ENCODE peak calls at places on chromosomes 6 and 20, in four cellular contexts. S is fibroblast of villous mesenchyme, W is heart left ventricle, J is type B pancreatic cell. K is an unnamed sample.
A peak's percentile ranks its signal among the peaks of the same experiment; 100 is the strongest.

GRCh38 chr6:48200874-48201273 is 89.9 kb upstream of the PTCHD4 start:
- DNase-seq in J (no peak), S (peak; percentile 17), W (no peak), K (no peak)

GRCh38 chr6:88982720-88983119 is 19.3 kb upstream of the RNGTT start:
- DNase-seq in J (no peak), W (peak; percentile 41), S (peak; percentile 78), K (peak; percentile 86)

GRCh38 chr20:57980526-57980925 is 247.9 kb downstream of the ANKRD60 start:
- DNase-seq in S (no peak), J (no peak), W (no peak), K (no peak)

GRCh38 chr20:37265152-37265551 is 3.5 kb upstream of the GHRH start:
- DNase-seq in W (no peak), J (no peak), S (no peak), K (no peak)

GRCh38 chr6:154257074-154257473 is 99.5 kb downstream of the IPCEF1 start:
- DNase-seq in S (no peak), W (peak; percentile 13), J (no peak), K (no peak)

GRCh38 chr6:119484598-119484997 is 135.0 kb upstream of the MAN1A1 start:
- DNase-seq in J (no peak), S (peak; percentile 83), W (no peak), K (peak; percentile 70)

GRCh38 chr6:3433005-3433404 is 23.8 kb downstream of the SLC22A23 start:
- DNase-seq in S (no peak), W (no peak), J (no peak), K (no peak)

GRCh38 chr6:4155848-4156466 is 20.6 kb upstream of the ECI2 start:
- DNase-seq in J (peak; percentile 77), S (peak; percentile 86), W (peak; percentile 76), K (peak; percentile 89)

GRCh38 chr6:159376443-159377182 is 207.4 kb downstream of the FNDC1 start:
- DNase-seq in J (no peak), W (no peak), S (no peak), K (peak; percentile 13)

GRCh38 chr6:56238352-56238751 is 9.0 kb downstream of the COL21A1 start:
- DNase-seq in W (no peak), S (no peak), J (no peak), K (no peak)

GRCh38 chr6:84763397-84764331 is 734 bp downstream of the TBX18 start:
- DNase-seq in J (no peak), W (peak; percentile 32), S (peak; percentile 94), K (peak; percentile 97)

GRCh38 chr6:144588674-144589325 is 303.7 kb downstream of the UTRN start:
- DNase-seq in J (no peak), S (peak; percentile 23), W (no peak), K (peak; percentile 20)

GRCh38 chr6:139568956-139569538 is 194.6 kb upstream of the CITED2 start:
- DNase-seq in S (peak; percentile 86), W (no peak), J (no peak), K (peak; percentile 85)

GRCh38 chr6:170063851-170064617 is 226.8 kb downstream of the DLL1 start:
- DNase-seq in J (peak; percentile 53), W (no peak), S (no peak), K (no peak)

GRCh38 chr20:10584319-10584812 is 89.4 kb downstream of the JAG1 start:
- DNase-seq in S (no peak), J (no peak), W (no peak), K (no peak)

GRCh38 chr6:119132211-119133004 is 53.9 kb upstream of the FAM184A start:
- DNase-seq in W (no peak), J (no peak), S (no peak), K (no peak)

GRCh38 chr20:32539063-32539816 is 45.9 kb downstream of the NOL4L start:
- DNase-seq in J (no peak), W (no peak), S (no peak), K (no peak)

GRCh38 chr6:112221561-112221960 is 32.8 kb downstream of the LAMA4 start:
- DNase-seq in S (no peak), W (no peak), J (no peak), K (no peak)

GRCh38 chr6:138795809-138796469 is at the start of gene ECT2L:
- DNase-seq in S (peak; percentile 54), W (peak; percentile 85), J (peak; percentile 76), K (peak; percentile 46)

GRCh38 chr20:25220021-25220730 is 24.7 kb downstream of the ENTPD6 start:
- DNase-seq in J (no peak), W (no peak), S (no peak), K (no peak)

GRCh38 chr6:135870722-135871121 is 19.2 kb downstream of the PDE7B start:
- DNase-seq in S (peak; percentile 66), J (no peak), W (no peak), K (peak; percentile 93)

GRCh38 chr6:33116417-33116816 is 40.6 kb downstream of the HLA-DPB1 start:
- DNase-seq in S (no peak), W (no peak), J (no peak), K (no peak)

GRCh38 chr6:80472276-80472675 is 365.8 kb downstream of the BCKDHB start:
- DNase-seq in S (no peak), W (no peak), J (no peak), K (no peak)

GRCh38 chr20:56433880-56434255 is 21.8 kb downstream of the CASS4 start:
- DNase-seq in W (no peak), J (no peak), S (peak; percentile 52), K (peak; percentile 91)

GRCh38 chr20:62776692-62777527 is 19.4 kb upstream of the MRGBP start:
- DNase-seq in S (no peak), W (no peak), J (no peak), K (no peak)

GRCh38 chr6:159098636-159099106 is 53.9 kb upstream of the TAGAP start:
- DNase-seq in S (no peak), J (peak; percentile 44), W (no peak), K (no peak)

GRCh38 chr20:20480126-20480525 is 112.2 kb downstream of the INSM1 start:
- DNase-seq in J (no peak), S (no peak), W (no peak), K (no peak)

GRCh38 chr20:2800590-2801458 is at the start of gene CPXM1:
- DNase-seq in W (no peak), J (peak; percentile 83), S (no peak), K (no peak)

GRCh38 chr6:90764001-90764400 is 177.1 kb upstream of the MAP3K7 start:
- DNase-seq in W (no peak), S (no peak), J (no peak), K (no peak)

GRCh38 chr6:121223212-121223611 is 111.1 kb downstream of the TBC1D32 start:
- DNase-seq in S (no peak), J (no peak), W (no peak), K (no peak)

GRCh38 chr6:121223930-121224329 is 110.3 kb downstream of the TBC1D32 start:
- DNase-seq in S (no peak), W (no peak), J (no peak), K (no peak)

GRCh38 chr6:121216928-121217327 is 117.4 kb downstream of the TBC1D32 start:
- DNase-seq in W (no peak), S (peak; percentile 85), J (no peak), K (peak; percentile 10)

GRCh38 chr6:121222656-121223055 is 111.6 kb downstream of the TBC1D32 start:
- DNase-seq in W (no peak), S (peak; percentile 28), J (no peak), K (peak; percentile 51)
- TF ChIP-seq CTCF in W (peak; percentile 18), S (peak; percentile 25), J (peak; percentile 60), K (peak; percentile 21)

DNA sequence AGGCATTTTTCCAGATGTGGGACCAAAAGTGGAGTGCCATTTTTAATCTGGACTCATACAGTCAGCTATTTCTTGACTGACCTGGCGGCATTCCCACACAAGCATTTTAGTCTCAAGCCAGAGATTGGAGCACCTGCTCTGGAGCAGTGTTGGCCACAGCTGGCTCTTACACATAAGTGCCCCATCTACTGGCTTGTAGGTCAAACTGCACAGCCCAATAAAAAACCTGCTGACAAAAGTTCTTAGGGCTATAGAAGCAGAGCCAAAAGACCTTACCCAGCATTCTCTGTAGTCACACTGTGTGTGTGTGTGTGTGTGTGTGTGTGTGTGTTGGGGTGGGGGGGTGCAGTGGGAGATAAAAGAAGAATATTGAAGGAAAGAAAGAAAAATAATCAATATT is 38.6 kb upstream of the SENP6 start:
- DNase-seq in W (no peak), J (no peak), S (peak; percentile 38), K (peak; percentile 57)
- TF ChIP-seq CTCF in W (peak; percentile 18), J (peak; percentile 55), S (peak; percentile 62), K (peak; percentile 59)

DNA sequence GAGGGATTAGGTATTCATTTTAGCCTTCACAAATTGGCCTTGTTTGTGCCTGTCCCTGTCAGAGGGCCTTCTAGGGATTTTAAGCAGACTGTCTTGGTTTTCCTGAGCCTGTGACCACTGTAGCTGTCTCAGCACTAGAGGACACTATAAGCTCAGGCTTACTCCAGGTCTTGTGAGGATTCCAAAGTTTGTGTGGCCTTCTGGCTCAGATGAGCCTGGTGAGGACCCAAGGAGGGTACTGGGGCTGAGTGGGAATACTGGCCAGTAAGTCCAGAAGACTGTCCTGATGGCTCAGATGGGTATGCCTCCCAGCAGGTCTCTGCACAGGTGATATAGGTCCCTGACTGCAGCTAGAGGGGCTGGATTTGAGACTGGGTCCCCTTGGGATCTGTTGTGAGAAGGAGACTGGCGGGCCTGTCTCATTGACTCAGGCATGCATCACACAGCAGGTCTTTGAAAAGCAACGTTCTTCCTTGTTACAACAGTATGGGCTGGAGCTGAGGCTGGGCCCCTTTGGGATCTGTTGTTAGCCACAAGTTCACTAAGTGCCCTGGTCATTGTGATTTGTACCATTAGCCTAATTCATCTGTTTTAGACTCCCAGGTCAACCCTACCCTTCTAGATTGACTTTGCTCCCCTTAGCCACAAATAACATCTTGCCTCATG is 26.3 kb upstream of the TFB1M start:
- DNase-seq in J (no peak), S (peak; percentile 58), W (no peak), K (peak; percentile 67)
- TF ChIP-seq CTCF in J (peak; percentile 20), S (peak; percentile 66), W (no peak), K (peak; percentile 54)

DNA sequence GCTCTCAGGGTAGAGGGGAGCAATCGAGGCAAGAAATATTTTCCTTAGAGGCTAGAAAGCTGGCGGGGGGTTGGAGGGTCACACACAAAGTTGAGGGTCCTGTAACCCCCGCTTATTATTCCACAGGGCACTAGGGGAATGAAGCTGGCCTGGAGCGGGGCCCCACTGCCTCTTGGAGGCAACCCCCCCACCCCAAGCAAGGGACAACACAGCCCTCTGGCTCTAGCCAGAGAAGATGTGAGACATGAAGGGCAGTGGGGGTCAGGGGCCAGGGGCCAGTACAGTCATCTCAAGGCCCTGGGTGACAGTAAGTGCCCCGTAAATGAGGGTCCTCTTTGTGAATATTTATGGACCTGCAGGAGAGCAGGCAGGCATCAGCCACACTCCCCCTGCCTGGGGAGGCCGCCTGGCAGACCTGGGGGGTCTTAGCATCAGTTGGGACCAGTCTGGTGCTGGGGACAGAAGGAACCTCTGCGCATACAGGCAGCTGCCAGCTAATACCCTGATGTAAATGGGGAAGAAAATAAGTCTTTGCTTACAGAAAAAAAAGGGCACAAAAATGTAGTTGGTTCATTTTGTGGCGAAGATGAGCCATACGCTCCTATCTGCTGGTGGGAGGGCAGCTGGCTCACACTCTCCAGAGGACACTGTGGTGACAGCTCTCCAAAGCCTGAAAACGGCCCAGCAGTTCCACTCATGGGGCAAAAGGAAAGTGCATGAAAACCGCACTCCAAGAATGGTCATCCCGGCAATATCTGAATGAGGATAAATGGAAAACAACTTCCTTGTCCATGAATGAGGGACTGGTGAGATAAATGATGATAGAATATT is 21.9 kb downstream of the SPATA2 start:
- DNase-seq in S (peak; percentile 37), W (no peak), J (no peak), K (no peak)
- TF ChIP-seq CTCF in S (no peak), W (no peak), J (no peak), K (no peak)

GRCh38 chr20:49563015-49563980 is 4.6 kb downstream of the PTGIS start:
- DNase-seq in S (no peak), J (no peak), W (no peak), K (no peak)
- TF ChIP-seq CTCF in S (no peak), J (no peak), W (no peak), K (no peak)

GRCh38 chr6:122838060-122838780 is 49.2 kb downstream of the SMPDL3A start:
- DNase-seq in W (no peak), J (no peak), S (peak; percentile 39), K (peak; percentile 47)
- TF ChIP-seq CTCF in W (peak; percentile 43), J (peak; percentile 68), S (peak; percentile 60), K (peak; percentile 63)

K was measured in fibroblast of pulmonary artery.